ENCODE peak calls at places on chromosomes 1 and 21, in five cellular contexts. One of them, this sample, is unnamed.

GRCh38 chr1:153324912-153325311 is 12.2 kb upstream of the PGLYRP3 start:
- DNase-seq in NCI-H748 treated with DMSO at 0.1 percent for 48 hours: no peak
- DNase-seq in non-pigmented ciliary epithelial cell: no peak
- DNase-seq in skeletal muscle cell: no peak
- DNase-seq in CD4-positive, alpha-beta memory T cell: no peak
- DNase-seq in this sample: no peak

GRCh38 chr21:33069994-33070811 is at the start of gene OLIG1:
- DNase-seq in skeletal muscle cell: no peak
- DNase-seq in CD4-positive, alpha-beta memory T cell: no peak
- DNase-seq in non-pigmented ciliary epithelial cell: no peak
- DNase-seq in NCI-H748 treated with DMSO at 0.1 percent for 48 hours: peak
- DNase-seq in this sample: peak

GRCh38 chr1:92820024-92820423 is 11.8 kb upstream of the RPL5 start:
- DNase-seq in non-pigmented ciliary epithelial cell: no peak
- DNase-seq in CD4-positive, alpha-beta memory T cell: no peak
- DNase-seq in skeletal muscle cell: no peak
- DNase-seq in NCI-H748 treated with DMSO at 0.1 percent for 48 hours: no peak
- DNase-seq in this sample: peak

GRCh38 chr1:22818061-22818770 is 107.6 kb downstream of the EPHB2 start:
- DNase-seq in CD4-positive, alpha-beta memory T cell: no peak
- DNase-seq in non-pigmented ciliary epithelial cell: no peak
- DNase-seq in NCI-H748 treated with DMSO at 0.1 percent for 48 hours: no peak
- DNase-seq in skeletal muscle cell: no peak
- DNase-seq in this sample: no peak

GRCh38 chr1:229046251-229046853 is 224.6 kb upstream of the RAB4A start:
- DNase-seq in skeletal muscle cell: no peak
- DNase-seq in CD4-positive, alpha-beta memory T cell: no peak
- DNase-seq in non-pigmented ciliary epithelial cell: no peak
- DNase-seq in NCI-H748 treated with DMSO at 0.1 percent for 48 hours: no peak
- DNase-seq in this sample: no peak

GRCh38 chr1:45272943-45273342 is 53.8 kb upstream of the HPDL start:
- DNase-seq in NCI-H748 treated with DMSO at 0.1 percent for 48 hours: no peak
- DNase-seq in skeletal muscle cell: peak
- DNase-seq in CD4-positive, alpha-beta memory T cell: no peak
- DNase-seq in non-pigmented ciliary epithelial cell: peak
- DNase-seq in this sample: peak

GRCh38 chr1:232142403-232143314 is 487.3 kb downstream of the SIPA1L2 start:
- DNase-seq in NCI-H748 treated with DMSO at 0.1 percent for 48 hours: no peak
- DNase-seq in CD4-positive, alpha-beta memory T cell: no peak
- DNase-seq in non-pigmented ciliary epithelial cell: peak
- DNase-seq in skeletal muscle cell: peak
- DNase-seq in this sample: peak

GRCh38 chr1:108049083-108049819 is 84.3 kb upstream of the VAV3 start:
- DNase-seq in non-pigmented ciliary epithelial cell: no peak
- DNase-seq in NCI-H748 treated with DMSO at 0.1 percent for 48 hours: no peak
- DNase-seq in CD4-positive, alpha-beta memory T cell: no peak
- DNase-seq in skeletal muscle cell: no peak
- DNase-seq in this sample: no peak

GRCh38 chr1:188240772-188241406 is 1412.1 kb downstream of the PLA2G4A start:
- DNase-seq in skeletal muscle cell: no peak
- DNase-seq in NCI-H748 treated with DMSO at 0.1 percent for 48 hours: no peak
- DNase-seq in CD4-positive, alpha-beta memory T cell: no peak
- DNase-seq in non-pigmented ciliary epithelial cell: no peak
- DNase-seq in this sample: no peak

GRCh38 chr1:243462929-243463697 is 207.3 kb downstream of the SDCCAG8 start:
- DNase-seq in CD4-positive, alpha-beta memory T cell: no peak
- DNase-seq in non-pigmented ciliary epithelial cell: no peak
- DNase-seq in NCI-H748 treated with DMSO at 0.1 percent for 48 hours: no peak
- DNase-seq in skeletal muscle cell: no peak
- DNase-seq in this sample: no peak

GRCh38 chr1:232384172-232384571 is 245.8 kb downstream of the SIPA1L2 start:
- DNase-seq in NCI-H748 treated with DMSO at 0.1 percent for 48 hours: no peak
- DNase-seq in skeletal muscle cell: no peak
- DNase-seq in CD4-positive, alpha-beta memory T cell: no peak
- DNase-seq in non-pigmented ciliary epithelial cell: no peak
- DNase-seq in this sample: no peak

GRCh38 chr1:164830628-164831027 is 271.6 kb downstream of the PBX1 start:
- DNase-seq in non-pigmented ciliary epithelial cell: no peak
- DNase-seq in NCI-H748 treated with DMSO at 0.1 percent for 48 hours: peak
- DNase-seq in skeletal muscle cell: no peak
- DNase-seq in CD4-positive, alpha-beta memory T cell: no peak
- DNase-seq in this sample: no peak

GRCh38 chr1:202131956-202132821 is 9.5 kb downstream of the GPR37L1 start:
- DNase-seq in skeletal muscle cell: no peak
- DNase-seq in NCI-H748 treated with DMSO at 0.1 percent for 48 hours: no peak
- DNase-seq in CD4-positive, alpha-beta memory T cell: no peak
- DNase-seq in non-pigmented ciliary epithelial cell: no peak
- DNase-seq in this sample: no peak

This sample was measured in IMR-90.